ENCODE peak calls at places on chromosome 11, in ten cellular contexts. Q is thyroid gland, Y is sciatic nerve, U is NAMALWA, V is NCI-H2081, N is mucosa of descending colon, K is C1 segment of cervical spinal cord, S is SJSA1, P is Right ventricle myocardium superior, R is hippocampal formation. W is an unnamed sample.
A peak's percentile ranks its signal among the peaks of the same experiment; 100 is the strongest.

GRCh38 chr11:20020198-20020597 is 140.1 kb downstream of the DBX1 start:
- DNase-seq in P (no peak), V (no peak), Q (no peak), N (no peak), R (no peak), Y (no peak), S (no peak), U (no peak), K (no peak), W (no peak)

GRCh38 chr11:35292290-35292689 is 127.1 kb downstream of the SLC1A2 start:
- DNase-seq in N (no peak), V (no peak), K (no peak), R (no peak), Q (no peak), S (no peak), U (no peak), Y (no peak), P (no peak), W (no peak)

GRCh38 chr11:120546312-120547205 is 35.0 kb downstream of the GRIK4 start:
- DNase-seq in K (no peak), P (peak; percentile 55), R (no peak), U (no peak), N (peak; percentile 69), Y (no peak), Q (peak; percentile 48), S (peak; percentile 14), V (no peak), W (no peak)

GRCh38 chr11:68076371-68077042 is 37.7 kb downstream of the TCIRG1 start:
- DNase-seq in Y (no peak), V (no peak), N (no peak), Q (no peak), U (peak; percentile 40), S (no peak), R (no peak), K (no peak), P (no peak), W (no peak)

GRCh38 chr11:86021390-86021789 is 47.5 kb downstream of the PICALM start:
- DNase-seq in Y (no peak), R (no peak), Q (no peak), V (no peak), P (no peak), N (no peak), U (no peak), K (no peak), S (no peak), W (no peak)

GRCh38 chr11:69122642-69123431 is 32.9 kb upstream of the SMIM38 start:
- DNase-seq in N (peak; percentile 93), K (no peak), Y (no peak), S (peak; percentile 99), P (peak; percentile 78), V (no peak), U (no peak), Q (peak; percentile 98), R (no peak), W (peak; percentile 73)

GRCh38 chr11:2511421-2512369 is 66.9 kb downstream of the KCNQ1 start:
- DNase-seq in S (no peak), Y (peak; percentile 56), R (no peak), Q (peak; percentile 71), P (peak; percentile 63), U (no peak), K (no peak), N (peak; percentile 36), V (no peak), W (peak; percentile 59)

GRCh38 chr11:76119032-76119431 is 87.3 kb downstream of the WNT11 start:
- DNase-seq in S (no peak), N (no peak), U (no peak), P (no peak), Y (no peak), V (no peak), K (no peak), Q (no peak), R (no peak), W (no peak)

GRCh38 chr11:113248702-113249490 is 65.5 kb upstream of the TTC12 start:
- DNase-seq in Y (no peak), Q (no peak), N (no peak), K (no peak), U (no peak), R (no peak), S (no peak), V (no peak), P (no peak), W (no peak)

GRCh38 chr11:55707029-55707428 is 45.0 kb downstream of the OR4C6 start:
- DNase-seq in P (no peak), U (peak; percentile 66), S (peak; percentile 5), R (no peak), K (no peak), Q (no peak), Y (no peak), N (no peak), V (no peak), W (no peak)

GRCh38 chr11:73931039-73931645 is 19.7 kb upstream of the DNAJB13 start:
- DNase-seq in V (peak; percentile 42), U (peak; percentile 88), Y (no peak), Q (peak; percentile 48), S (peak; percentile 15), N (no peak), R (peak; percentile 22), K (peak; percentile 15), P (no peak), W (no peak)

GRCh38 chr11:117722074-117722473 is 74.9 kb downstream of the DSCAML1 start:
- DNase-seq in V (no peak), Q (no peak), R (no peak), K (no peak), N (no peak), Y (no peak), U (no peak), S (no peak), P (no peak), W (no peak)

GRCh38 chr11:69297926-69298777 is 4.2 kb downstream of the MYEOV start:
- DNase-seq in R (peak; percentile 48), P (peak; percentile 91), Q (peak; percentile 86), U (peak; percentile 74), K (peak; percentile 24), V (no peak), N (peak; percentile 91), Y (peak; percentile 80), S (peak; percentile 98), W (peak; percentile 93)

GRCh38 chr11:67280791-67281551 is 8.1 kb upstream of the ANKRD13D start:
- DNase-seq in U (no peak), P (peak; percentile 36), K (no peak), V (no peak), S (no peak), R (no peak), Y (peak; percentile 58), N (peak; percentile 59), Q (no peak), W (peak; percentile 78)

GRCh38 chr11:128796275-128796674 is 70.8 kb downstream of the KCNJ1 start:
- DNase-seq in V (no peak), N (no peak), U (no peak), S (no peak), K (no peak), R (no peak), Y (no peak), P (no peak), Q (no peak), W (no peak)

GRCh38 chr11:118224512-118225180 is at the start of gene JAML:
- DNase-seq in N (no peak), K (no peak), S (no peak), P (no peak), R (no peak), Y (no peak), Q (peak; percentile 10), V (no peak), U (peak; percentile 77), W (no peak)

GRCh38 chr11:1834132-1834610 is 619 bp upstream of the SYT8 start:
- DNase-seq in S (no peak), V (no peak), Y (no peak), N (peak; percentile 94), R (no peak), K (no peak), P (peak; percentile 30), U (no peak), Q (peak; percentile 22), W (peak; percentile 73)

GRCh38 chr11:93166194-93166593 is 31.6 kb downstream of the SLC36A4 start:
- DNase-seq in V (no peak), K (no peak), Q (no peak), U (no peak), P (no peak), Y (no peak), N (no peak), S (no peak), R (no peak), W (no peak)

GRCh38 chr11:9280655-9281301 is 15.6 kb upstream of the DENND5A start:
- DNase-seq in Y (no peak), U (peak; percentile 95), K (no peak), Q (no peak), V (peak; percentile 21), R (no peak), N (no peak), P (no peak), S (peak; percentile 26), W (no peak)

GRCh38 chr11:108204918-108205499 is 17.4 kb downstream of the NPAT start:
- DNase-seq in Y (no peak), N (no peak), U (no peak), Q (no peak), K (no peak), R (no peak), S (no peak), P (no peak), V (no peak), W (no peak)

GRCh38 chr11:5892908-5893307 is at the start of gene OR52E5:
- DNase-seq in U (no peak), S (no peak), P (no peak), R (no peak), K (no peak), N (no peak), V (no peak), Y (no peak), Q (no peak), W (no peak)

GRCh38 chr11:64885367-64886286 is 7.2 kb upstream of the EHD1 start:
- DNase-seq in R (no peak), P (no peak), Y (no peak), K (no peak), Q (no peak), N (no peak), U (no peak), S (peak; percentile 40), V (no peak), W (peak; percentile 73)